ENCODE peak calls at places on chromosomes 6 and 20, in five cellular contexts. R, P, L, Y and B are unnamed samples.

GRCh38 chr6:1917628-1918371 is 308.1 kb downstream of the FOXC1 start:
- DNase-seq in R (peak), P (peak), L (no peak), Y (no peak), B (peak)

GRCh38 chr6:117467876-117468275 is 14.6 kb upstream of the DCBLD1 start:
- DNase-seq in R (no peak), P (no peak), L (no peak), Y (no peak), B (no peak)

GRCh38 chr6:44052419-44053011 is 74.7 kb downstream of the MRPL14 start:
- DNase-seq in R (peak), P (peak), L (no peak), Y (no peak), B (no peak)

GRCh38 chr20:8361008-8361652 is 229.1 kb downstream of the PLCB1 start:
- DNase-seq in R (peak), P (no peak), L (no peak), Y (no peak), B (no peak)

GRCh38 chr20:19784511-19785172 is 26.6 kb downstream of the RIN2 start:
- DNase-seq in R (peak), P (peak), L (no peak), Y (no peak), B (no peak)

GRCh38 chr6:129006685-129007514 is 124.0 kb downstream of the LAMA2 start:
- DNase-seq in R (peak), P (no peak), L (no peak), Y (no peak), B (no peak)

GRCh38 chr20:53795170-53795569 is 201.5 kb upstream of the ZNF217 start:
- DNase-seq in R (peak), P (no peak), L (no peak), Y (no peak), B (no peak)

GRCh38 chr20:35303382-35303734 is 11.1 kb upstream of the FAM83C start:
- DNase-seq in R (no peak), P (no peak), L (no peak), Y (no peak), B (no peak)

GRCh38 chr6:1658212-1659005 is 48.7 kb downstream of the FOXC1 start:
- DNase-seq in R (no peak), P (no peak), L (no peak), Y (no peak), B (no peak)

GRCh38 chr6:30188541-30188940 is 24.7 kb downstream of the TRIM26 start:
- DNase-seq in R (no peak), P (no peak), L (no peak), Y (no peak), B (no peak)

GRCh38 chr6:5125152-5126006 is 40.2 kb downstream of the PPP1R3G start:
- DNase-seq in R (peak), P (peak), L (peak), Y (no peak), B (no peak)

GRCh38 chr20:62430311-62430853 is 3.0 kb upstream of the RBBP8NL start:
- DNase-seq in R (no peak), P (no peak), L (no peak), Y (no peak), B (no peak)

GRCh38 chr6:54354608-54355007 is 46.4 kb downstream of the TINAG start:
- DNase-seq in R (no peak), P (no peak), L (no peak), Y (no peak), B (no peak)

GRCh38 chr6:3773696-3774298 is 22.3 kb upstream of the PXDC1 start:
- DNase-seq in R (no peak), P (no peak), L (peak), Y (no peak), B (no peak)

GRCh38 chr20:36819662-36820061 is 46.1 kb upstream of the DSN1 start:
- DNase-seq in R (no peak), P (peak), L (no peak), Y (no peak), B (no peak)

GRCh38 chr6:54076159-54076789 is 35.0 kb upstream of the MLIP start:
- DNase-seq in R (no peak), P (no peak), L (no peak), Y (no peak), B (no peak)

GRCh38 chr6:2244261-2245102 is 923 bp downstream of the GMDS start:
- DNase-seq in R (no peak), P (peak), L (no peak), Y (no peak), B (no peak)

GRCh38 chr6:135703621-135704020 is 147.9 kb upstream of the PDE7B start:
- DNase-seq in R (no peak), P (no peak), L (no peak), Y (no peak), B (no peak)

GRCh38 chr6:33633462-33634158 is 12.5 kb downstream of the ITPR3 start:
- DNase-seq in R (peak), P (peak), L (peak), Y (no peak), B (peak)

GRCh38 chr6:55980627-55981211 is 105.3 kb upstream of the BMP5 start:
- DNase-seq in R (peak), P (peak), L (no peak), Y (no peak), B (no peak)

GRCh38 chr6:124772733-124773319 is 189.4 kb upstream of the RNF217 start:
- DNase-seq in R (no peak), P (no peak), L (no peak), Y (no peak), B (no peak)

GRCh38 chr6:27157461-27158315 is 89.8 kb upstream of the PRSS16 start:
- DNase-seq in R (peak), P (peak), L (peak), Y (no peak), B (peak)

GRCh38 chr6:150189176-150189575 is 46.3 kb downstream of the PPP1R14C start:
- DNase-seq in R (no peak), P (no peak), L (no peak), Y (no peak), B (no peak)

GRCh38 chr20:37388831-37389230 is 42.9 kb downstream of the SRC start:
- DNase-seq in R (no peak), P (peak), L (peak), Y (no peak), B (no peak)

GRCh38 chr6:170151235-170152110 is 139.4 kb downstream of the DLL1 start:
- DNase-seq in R (no peak), P (peak), L (peak), Y (no peak), B (no peak)

GRCh38 chr6:52881996-52882841 is 27.3 kb downstream of the GSTA3 start:
- DNase-seq in R (peak), P (peak), L (peak), Y (peak), B (peak)

GRCh38 chr6:112443666-112444065 is 96.5 kb downstream of the RFPL4B start:
- DNase-seq in R (peak), P (no peak), L (peak), Y (no peak), B (no peak)

GRCh38 chr6:17505767-17506280 is 94.3 kb upstream of the FAM8A1 start:
- DNase-seq in R (peak), P (no peak), L (no peak), Y (no peak), B (no peak)

GRCh38 chr20:48189177-48189576 is 403.9 kb upstream of the SULF2 start:
- DNase-seq in R (no peak), P (peak), L (no peak), Y (no peak), B (no peak)

GRCh38 chr6:67933278-67933677 is 701.8 kb upstream of the ADGRB3 start:
- DNase-seq in R (no peak), P (peak), L (no peak), Y (no peak), B (no peak)

GRCh38 chr6:133774356-133774755 is 114.6 kb upstream of the TCF21 start:
- DNase-seq in R (peak), P (no peak), L (no peak), Y (no peak), B (no peak)
- H3K27ac ChIP-seq in R (no peak), P (no peak), L (no peak), Y (no peak), B (no peak)

GRCh38 chr6:36138667-36139066 is 8.4 kb downstream of the MAPK13 start:
- DNase-seq in R (no peak), P (no peak), L (no peak), Y (no peak), B (no peak)
- H3K27ac ChIP-seq in R (no peak), P (no peak), L (no peak), Y (no peak), B (no peak)

GRCh38 chr20:49883246-49883802 is 32.0 kb downstream of the SPATA2 start:
- DNase-seq in R (no peak), P (no peak), L (no peak), Y (no peak), B (no peak)

GRCh38 chr20:49886571-49887203 is 28.6 kb downstream of the SPATA2 start:
- DNase-seq in R (no peak), P (no peak), L (no peak), Y (no peak), B (no peak)

GRCh38 chr20:49887251-49887827 is 28.0 kb downstream of the SPATA2 start:
- DNase-seq in R (peak), P (no peak), L (no peak), Y (no peak), B (no peak)

GRCh38 chr20:49887828-49888340 is 27.4 kb downstream of the SPATA2 start:
- DNase-seq in R (no peak), P (no peak), L (no peak), Y (no peak), B (no peak)

GRCh38 chr20:49885558-49886332 is 29.6 kb downstream of the SPATA2 start:
- DNase-seq in R (no peak), P (peak), L (no peak), Y (no peak), B (no peak)
- H3K27ac ChIP-seq in R (no peak), P (no peak), L (no peak), Y (no peak), B (no peak)

GRCh38 chr6:90251295-90251992 is 45.2 kb downstream of the BACH2 start:
- DNase-seq in R (peak), P (no peak), L (no peak), Y (no peak), B (no peak)

GRCh38 chr6:90257486-90257738 is 39.2 kb downstream of the BACH2 start:
- DNase-seq in R (no peak), P (no peak), L (no peak), Y (no peak), B (no peak)

GRCh38 chr6:90250405-90250804 is 46.2 kb downstream of the BACH2 start:
- DNase-seq in R (peak), P (no peak), L (no peak), Y (no peak), B (no peak)

GRCh38 chr6:90256698-90257485 is 39.8 kb downstream of the BACH2 start:
- DNase-seq in R (peak), P (no peak), L (no peak), Y (no peak), B (no peak)

GRCh38 chr6:90253631-90254030 is 43.0 kb downstream of the BACH2 start:
- DNase-seq in R (peak), P (no peak), L (no peak), Y (no peak), B (no peak)
- H3K27ac ChIP-seq in R (no peak), P (no peak), L (no peak), Y (no peak), B (no peak)

DNA sequence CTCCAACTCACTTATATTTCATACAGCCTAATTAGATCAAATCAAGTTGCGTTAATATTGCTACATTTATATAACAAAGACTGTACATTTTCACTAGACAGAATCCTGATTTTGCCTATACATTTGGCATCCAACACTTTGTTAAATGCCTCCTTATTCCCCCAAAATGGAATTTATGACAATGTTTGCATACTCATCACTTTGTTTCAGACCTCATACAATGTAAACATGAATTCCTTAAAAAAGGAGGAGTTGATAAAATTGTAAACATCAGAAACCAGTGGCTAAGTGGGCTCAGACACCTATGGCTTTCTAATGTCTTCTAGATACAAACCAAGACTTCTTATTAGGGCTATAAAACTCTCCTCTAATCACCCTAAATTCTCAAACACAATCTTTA is 87.3 kb downstream of the CHD6 start:
- DNase-seq in R (no peak), P (no peak), L (no peak), Y (no peak), B (no peak)
- H3K27ac ChIP-seq in R (no peak), P (no peak), L (no peak), Y (no peak), B (no peak)